ENCODE peak calls at places on chromosomes 3 and 15, in five cellular contexts. K is GM06990, V is MM.1S, Y is transverse colon, T is Panc1. E is an unnamed sample.

GRCh38 chr3:23811117-23811487 is 5.3 kb downstream of the UBE2E1 start:
- DNase-seq in K (no peak), V (peak), Y (peak), T (no peak), E (no peak)

GRCh38 chr3:114207768-114208167 is 28.9 kb upstream of the DRD3 start:
- DNase-seq in K (peak), V (peak), Y (no peak), T (no peak), E (no peak)

GRCh38 chr3:57998366-57999283 is 9.6 kb upstream of the FLNB start:
- DNase-seq in K (peak), V (peak), Y (peak), T (no peak), E (peak)

GRCh38 chr3:94433811-94434210 is 370.9 kb downstream of the NSUN3 start:
- DNase-seq in K (no peak), V (no peak), Y (no peak), T (no peak), E (no peak)

GRCh38 chr3:36677331-36678007 is 86.9 kb downstream of the DCLK3 start:
- DNase-seq in K (peak), V (no peak), Y (no peak), T (no peak), E (peak)

GRCh38 chr3:101643009-101643844 is 33.7 kb downstream of the ZBTB11 start:
- DNase-seq in K (no peak), V (no peak), Y (no peak), T (no peak), E (no peak)

GRCh38 chr15:82737975-82738374 is 28.3 kb upstream of the AP3B2 start:
- DNase-seq in K (no peak), V (no peak), Y (no peak), T (no peak), E (no peak)

GRCh38 chr3:45567730-45568172 is 26.8 kb upstream of the LIMD1 start:
- DNase-seq in K (peak), V (peak), Y (peak), T (no peak), E (no peak)

GRCh38 chr3:153111056-153111455 is 51.0 kb upstream of the RAP2B start:
- DNase-seq in K (no peak), V (no peak), Y (no peak), T (no peak), E (no peak)

GRCh38 chr3:170044280-170044679 is 6.5 kb downstream of the GPR160 start:
- DNase-seq in K (no peak), V (no peak), Y (no peak), T (no peak), E (no peak)

GRCh38 chr3:84547971-84548970 is 410.5 kb upstream of the CADM2 start:
- DNase-seq in K (no peak), V (peak), Y (no peak), T (peak), E (no peak)

GRCh38 chr3:126749547-126749875 is 45.5 kb downstream of the CHCHD6 start:
- DNase-seq in K (no peak), V (no peak), Y (no peak), T (no peak), E (no peak)

GRCh38 chr3:18758047-18758704 is 333.0 kb upstream of the SATB1 start:
- DNase-seq in K (peak), V (peak), Y (peak), T (peak), E (peak)

GRCh38 chr3:18751514-18751913 is 326.4 kb upstream of the SATB1 start:
- DNase-seq in K (peak), V (peak), Y (no peak), T (no peak), E (no peak)

GRCh38 chr3:18761530-18761929 is 336.4 kb upstream of the SATB1 start:
- DNase-seq in K (no peak), V (peak), Y (no peak), T (no peak), E (no peak)

GRCh38 chr3:18752273-18752934 is 327.3 kb upstream of the SATB1 start:
- DNase-seq in K (no peak), V (no peak), Y (no peak), T (no peak), E (no peak)

DNA sequence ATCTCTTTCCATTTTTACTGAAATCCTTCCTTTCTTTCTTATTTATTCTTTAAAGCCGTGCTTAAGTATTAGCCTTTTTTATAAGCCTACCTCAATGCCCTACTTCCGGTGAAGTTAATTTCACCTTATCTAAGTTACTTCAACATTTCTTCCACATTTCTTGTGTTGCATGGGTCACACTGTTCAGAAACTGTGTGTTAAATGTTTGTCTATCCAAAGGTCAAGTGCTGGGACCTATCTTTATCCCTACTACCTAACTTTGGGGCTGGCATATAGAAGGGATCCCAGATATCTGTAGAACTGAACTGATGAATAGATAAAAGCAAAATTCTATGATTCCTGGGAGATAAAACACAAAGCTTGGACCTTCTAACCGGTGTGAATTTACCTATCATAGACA is 332.3 kb upstream of the SATB1 start:
- DNase-seq in K (no peak), V (no peak), Y (no peak), T (no peak), E (no peak)
- TF ChIP-seq CTCF in K (no peak), V (no peak), Y (no peak), T (no peak), E (no peak)

DNA sequence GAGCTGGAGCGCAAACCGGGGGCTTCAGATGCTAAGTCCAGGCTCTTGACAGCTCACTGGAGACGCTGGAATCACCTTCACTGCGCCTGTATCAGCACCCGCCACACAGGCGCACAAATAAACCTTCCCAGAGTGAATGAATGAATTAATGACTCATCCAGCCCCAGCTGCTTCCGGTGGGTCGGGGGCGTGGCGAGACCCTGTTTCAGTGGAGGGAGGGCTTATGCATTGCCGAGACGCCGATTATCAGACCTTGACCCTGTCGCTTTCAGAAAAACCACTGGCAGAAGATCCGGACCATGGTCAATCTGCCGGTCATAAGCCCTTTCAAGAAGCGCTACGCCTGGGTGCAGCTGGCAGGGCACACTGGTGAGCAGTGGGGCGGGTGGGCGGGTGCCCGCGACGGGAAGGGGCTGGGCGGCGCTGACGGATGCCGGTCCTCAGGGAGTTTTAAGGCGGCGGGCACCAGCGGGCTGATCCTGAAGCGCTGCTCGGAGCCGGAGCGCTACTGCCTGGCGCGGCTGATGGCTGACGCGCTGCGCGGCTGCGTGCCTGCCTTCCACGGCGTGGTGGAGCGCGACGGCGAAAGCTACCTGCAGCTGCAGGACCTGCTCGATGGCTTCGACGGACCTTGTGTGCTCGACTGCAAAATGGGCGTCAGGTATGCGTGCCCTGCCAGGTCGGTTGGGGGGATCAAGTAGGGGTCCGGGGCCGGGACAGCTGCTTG is 7.7 kb downstream of the ITPKA start:
- DNase-seq in K (peak), V (no peak), Y (no peak), T (no peak), E (no peak)
- H3K4me3 ChIP-seq in K (no peak), V (no peak), Y (peak), T (no peak), E (no peak)

DNA sequence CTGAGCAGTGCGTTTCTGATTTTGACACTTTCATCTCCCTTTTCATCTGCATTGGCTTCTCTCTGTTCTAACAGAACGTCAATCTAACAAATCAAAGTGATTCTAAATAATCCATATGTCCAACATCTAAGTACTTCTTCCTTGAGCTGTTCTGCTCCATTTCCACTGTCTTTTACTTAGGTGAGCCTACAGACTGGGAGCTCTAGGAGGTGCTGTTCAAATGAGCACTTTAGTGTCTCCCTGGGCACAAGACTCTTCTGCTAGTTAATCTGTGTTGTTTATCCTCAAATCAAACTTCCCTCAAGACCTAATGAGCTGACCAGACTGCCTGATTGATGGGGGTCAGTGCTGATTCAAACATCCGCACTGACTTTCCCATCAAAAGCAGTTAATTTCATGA is 408.1 kb downstream of the WDR72 start:
- DNase-seq in K (no peak), V (no peak), Y (no peak), T (no peak), E (no peak)
- TF ChIP-seq CTCF in K (no peak), V (no peak), Y (no peak), T (no peak), E (no peak)

DNA sequence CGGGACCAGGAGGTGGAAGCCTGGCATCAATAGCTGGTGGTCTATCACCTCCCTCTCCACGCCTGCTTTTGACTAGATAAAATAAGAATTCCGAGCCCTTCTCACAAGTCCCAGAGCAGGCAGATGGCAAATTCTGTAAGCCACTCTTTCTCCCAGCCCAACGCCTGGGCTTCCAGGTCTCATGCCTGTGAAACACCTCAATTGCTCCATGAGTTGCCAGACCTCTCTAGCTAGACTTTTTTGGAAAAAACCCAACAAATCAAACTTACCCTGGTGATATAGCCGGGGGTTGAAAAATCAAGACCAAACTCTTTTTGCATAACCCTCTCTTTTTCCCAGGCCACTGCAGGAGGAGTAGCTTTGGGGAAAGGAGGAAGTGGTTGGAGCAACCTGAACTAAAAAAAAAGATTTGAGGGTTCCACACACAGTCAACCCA is 7.0 kb downstream of the BHLHE40 start:
- DNase-seq in K (no peak), V (no peak), Y (no peak), T (no peak), E (no peak)
- H3K4me3 ChIP-seq in K (peak), V (peak), Y (peak), T (peak), E (peak)

DNA sequence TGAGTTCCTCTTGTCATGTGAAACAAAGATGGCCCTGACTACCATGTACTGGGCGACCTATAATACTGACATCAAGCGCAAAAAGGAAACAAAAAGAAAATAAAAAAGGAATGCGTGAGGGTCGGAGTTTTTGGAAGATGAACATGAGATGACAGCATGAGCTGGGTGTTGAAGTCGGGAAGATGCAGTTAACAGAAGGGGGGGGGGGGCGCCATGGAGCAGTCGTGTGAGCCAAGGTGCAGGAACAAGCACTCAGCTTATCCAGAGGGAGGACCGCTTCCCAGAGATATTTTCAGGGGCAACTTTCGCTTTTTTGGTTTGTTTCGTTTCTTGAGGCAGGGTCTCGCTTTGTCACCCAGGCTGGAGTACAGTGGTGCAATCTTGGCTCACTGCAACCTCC is 110.2 kb downstream of the RORA start:
- DNase-seq in K (no peak), V (no peak), Y (no peak), T (no peak), E (no peak)
- TF ChIP-seq CTCF in K (peak), V (no peak), Y (no peak), T (peak), E (no peak)

DNA sequence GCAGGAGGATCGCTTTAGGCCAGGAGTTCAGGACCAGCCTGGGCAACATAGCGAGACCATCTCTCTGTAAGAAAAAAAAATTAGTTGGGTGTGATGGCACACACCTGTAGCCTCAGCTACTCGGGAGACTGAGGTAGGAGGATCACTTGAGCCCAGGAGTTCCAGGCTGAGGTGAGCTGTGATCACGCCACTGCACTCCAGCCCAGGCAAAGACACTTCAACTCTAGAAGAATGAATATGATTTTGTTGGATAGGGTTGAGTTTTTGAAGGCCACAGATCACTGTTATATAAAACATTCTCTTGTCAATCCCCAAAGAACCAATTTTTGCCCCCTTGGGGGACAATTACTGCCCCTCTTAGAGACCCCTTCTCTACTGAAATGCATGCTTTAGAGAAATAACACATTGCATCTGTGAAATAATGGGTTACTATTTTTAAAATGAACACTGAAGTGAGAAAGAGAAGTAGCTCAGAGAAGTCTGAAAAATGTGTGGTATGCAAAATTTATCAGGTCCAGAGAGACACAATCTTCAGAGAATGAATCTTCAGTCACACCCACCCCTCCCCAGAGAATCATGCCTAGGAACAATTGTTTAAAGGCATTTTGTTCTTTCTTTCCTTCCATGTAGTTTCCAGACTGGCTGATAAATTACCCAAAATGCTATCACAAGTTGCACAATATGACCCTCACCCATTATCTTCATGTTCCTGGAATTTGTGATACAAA is 42.7 kb downstream of the METTL6 start:
- DNase-seq in K (peak), V (peak), Y (no peak), T (no peak), E (no peak)
- H3K4me3 ChIP-seq in K (peak), V (no peak), Y (no peak), T (no peak), E (no peak)